ENCODE peak calls at places on chromosomes 2 and 18, in six cellular contexts. One of them, this sample, is unnamed.
A peak's percentile ranks its signal among the peaks of the same experiment; 100 is the strongest.

GRCh38 chr2:105398522-105399206 is at the start of gene FHL2:
- DNase-seq in foreskin fibroblast: peak; percentile 94
- DNase-seq in A549: peak; percentile 81
- DNase-seq in spleen: peak; percentile 86
- DNase-seq in adrenal gland: peak; percentile 77
- DNase-seq in hepatocyte: peak; percentile 92
- DNase-seq in this sample: peak; percentile 58

GRCh38 chr18:79117380-79117779 is 48.2 kb downstream of the ATP9B start:
- DNase-seq in foreskin fibroblast: peak; percentile 3
- DNase-seq in A549: no peak
- DNase-seq in spleen: no peak
- DNase-seq in adrenal gland: no peak
- DNase-seq in hepatocyte: no peak
- DNase-seq in this sample: no peak

GRCh38 chr18:77056399-77057015 is 76.1 kb downstream of the MBP start:
- DNase-seq in foreskin fibroblast: peak; percentile 41
- DNase-seq in A549: no peak
- DNase-seq in spleen: no peak
- DNase-seq in adrenal gland: no peak
- DNase-seq in hepatocyte: peak; percentile 78
- DNase-seq in this sample: no peak

GRCh38 chr18:73365018-73365417 is 497.2 kb upstream of the NETO1 start:
- DNase-seq in foreskin fibroblast: peak; percentile 82
- DNase-seq in A549: no peak
- DNase-seq in spleen: no peak
- DNase-seq in adrenal gland: peak; percentile 54
- DNase-seq in hepatocyte: no peak
- DNase-seq in this sample: no peak

GRCh38 chr2:176129013-176129796 is at the start of gene HOXD8:
- DNase-seq in foreskin fibroblast: peak; percentile 85
- DNase-seq in A549: peak; percentile 85
- DNase-seq in spleen: peak; percentile 82
- DNase-seq in adrenal gland: peak; percentile 78
- DNase-seq in hepatocyte: peak; percentile 71
- DNase-seq in this sample: no peak

GRCh38 chr2:145066151-145066661 is 546.3 kb upstream of the ZEB2 start:
- DNase-seq in foreskin fibroblast: peak; percentile 39
- DNase-seq in A549: no peak
- DNase-seq in spleen: no peak
- DNase-seq in adrenal gland: no peak
- DNase-seq in hepatocyte: no peak
- DNase-seq in this sample: no peak

GRCh38 chr2:206422493-206422892 is 20.8 kb upstream of the ADAM23 start:
- DNase-seq in foreskin fibroblast: no peak
- DNase-seq in A549: no peak
- DNase-seq in spleen: no peak
- DNase-seq in adrenal gland: peak; percentile 57
- DNase-seq in hepatocyte: peak; percentile 27
- DNase-seq in this sample: no peak

GRCh38 chr2:41927581-41928260 is 120.1 kb upstream of the PKDCC start:
- DNase-seq in foreskin fibroblast: peak; percentile 44
- DNase-seq in A549: no peak
- DNase-seq in spleen: no peak
- DNase-seq in adrenal gland: no peak
- DNase-seq in hepatocyte: no peak
- DNase-seq in this sample: no peak

GRCh38 chr2:58497189-58497588 is 256.1 kb upstream of the FANCL start:
- DNase-seq in foreskin fibroblast: no peak
- DNase-seq in A549: no peak
- DNase-seq in spleen: no peak
- DNase-seq in adrenal gland: no peak
- DNase-seq in hepatocyte: no peak
- DNase-seq in this sample: no peak

GRCh38 chr2:49843314-49843713 is 689.0 kb upstream of the FSHR start:
- DNase-seq in foreskin fibroblast: no peak
- DNase-seq in A549: no peak
- DNase-seq in spleen: no peak
- DNase-seq in adrenal gland: no peak
- DNase-seq in hepatocyte: no peak
- DNase-seq in this sample: no peak

GRCh38 chr2:168478206-168478605 is 22.1 kb downstream of the CERS6 start:
- DNase-seq in foreskin fibroblast: no peak
- DNase-seq in A549: no peak
- DNase-seq in spleen: no peak
- DNase-seq in adrenal gland: no peak
- DNase-seq in hepatocyte: no peak
- DNase-seq in this sample: no peak

GRCh38 chr2:88933980-88934379 is 242.5 kb downstream of the RPIA start:
- DNase-seq in foreskin fibroblast: no peak
- DNase-seq in A549: peak; percentile 69
- DNase-seq in spleen: no peak
- DNase-seq in adrenal gland: no peak
- DNase-seq in hepatocyte: no peak
- DNase-seq in this sample: no peak

GRCh38 chr2:103525757-103526156 is 763.9 kb downstream of the TMEM182 start:
- DNase-seq in foreskin fibroblast: no peak
- DNase-seq in A549: no peak
- DNase-seq in spleen: no peak
- DNase-seq in adrenal gland: no peak
- DNase-seq in hepatocyte: no peak
- DNase-seq in this sample: no peak

DNA sequence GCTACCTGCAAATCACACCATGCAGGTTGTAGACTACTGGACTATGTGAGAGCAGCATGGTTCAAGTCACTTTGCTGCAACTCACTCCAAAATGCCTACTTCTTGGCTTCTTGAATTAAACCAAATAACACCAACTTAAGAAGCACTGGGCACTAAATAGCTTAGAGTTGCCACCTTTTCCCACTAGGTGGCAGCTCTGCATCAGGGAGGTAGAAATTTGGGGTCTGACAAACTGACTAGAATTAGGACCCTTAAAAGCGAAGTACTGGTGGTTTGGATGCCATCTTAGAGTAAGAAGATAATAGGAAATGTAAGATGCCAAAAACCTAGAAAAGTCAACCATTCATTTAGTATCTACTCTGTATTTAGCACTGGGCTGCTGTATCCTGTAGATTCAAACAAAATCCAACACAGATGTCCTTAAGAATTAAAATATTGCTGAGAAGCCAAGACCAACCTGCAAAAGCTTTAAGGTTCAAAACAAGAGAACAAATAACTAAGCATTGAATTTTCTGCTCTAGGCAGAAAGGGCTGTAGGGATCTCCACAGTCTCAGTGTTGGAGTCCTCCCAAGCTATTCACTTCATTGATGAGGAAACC is 65.5 kb downstream of the CCBE1 start:
- DNase-seq in foreskin fibroblast: peak; percentile 77
- DNase-seq in A549: peak; percentile 20
- DNase-seq in spleen: no peak
- DNase-seq in adrenal gland: no peak
- DNase-seq in hepatocyte: peak; percentile 17
- DNase-seq in this sample: no peak
- TF ChIP-seq CTCF in foreskin fibroblast: peak; percentile 77
- TF ChIP-seq CTCF in A549: peak; percentile 51
- TF ChIP-seq CTCF in spleen: no peak
- TF ChIP-seq CTCF in adrenal gland: peak; percentile 65
- TF ChIP-seq CTCF in hepatocyte: peak; percentile 66
- TF ChIP-seq CTCF in this sample: peak; percentile 76

GRCh38 chr2:9782197-9782719 is 61.0 kb upstream of the TAF1B start:
- DNase-seq in foreskin fibroblast: no peak
- DNase-seq in A549: peak; percentile 59
- DNase-seq in spleen: no peak
- DNase-seq in adrenal gland: no peak
- DNase-seq in hepatocyte: peak; percentile 68
- DNase-seq in this sample: no peak
- TF ChIP-seq CTCF in foreskin fibroblast: no peak
- TF ChIP-seq CTCF in A549: peak; percentile 46
- TF ChIP-seq CTCF in spleen: no peak
- TF ChIP-seq CTCF in adrenal gland: no peak
- TF ChIP-seq CTCF in hepatocyte: peak; percentile 17
- TF ChIP-seq CTCF in this sample: no peak

GRCh38 chr2:70643715-70644114 is 90.1 kb upstream of the TGFA start:
- DNase-seq in foreskin fibroblast: no peak
- DNase-seq in A549: peak; percentile 68
- DNase-seq in spleen: no peak
- DNase-seq in adrenal gland: no peak
- DNase-seq in hepatocyte: no peak
- DNase-seq in this sample: no peak
- TF ChIP-seq CTCF in foreskin fibroblast: peak; percentile 20
- TF ChIP-seq CTCF in A549: peak; percentile 59
- TF ChIP-seq CTCF in spleen: no peak
- TF ChIP-seq CTCF in adrenal gland: no peak
- TF ChIP-seq CTCF in hepatocyte: peak; percentile 30
- TF ChIP-seq CTCF in this sample: peak; percentile 30

GRCh38 chr2:210399440-210400041 is 77.0 kb downstream of the LANCL1 start:
- DNase-seq in foreskin fibroblast: peak; percentile 8
- DNase-seq in A549: peak; percentile 11
- DNase-seq in spleen: no peak
- DNase-seq in adrenal gland: no peak
- DNase-seq in hepatocyte: peak; percentile 22
- DNase-seq in this sample: no peak
- TF ChIP-seq CTCF in foreskin fibroblast: peak; percentile 27
- TF ChIP-seq CTCF in A549: peak; percentile 49
- TF ChIP-seq CTCF in spleen: no peak
- TF ChIP-seq CTCF in adrenal gland: peak; percentile 42
- TF ChIP-seq CTCF in hepatocyte: peak; percentile 67
- TF ChIP-seq CTCF in this sample: peak; percentile 60

GRCh38 chr18:75173125-75173432 is 35.9 kb downstream of the PTGR3 start:
- DNase-seq in foreskin fibroblast: peak; percentile 24
- DNase-seq in A549: no peak
- DNase-seq in spleen: no peak
- DNase-seq in adrenal gland: no peak
- DNase-seq in hepatocyte: peak; percentile 27
- DNase-seq in this sample: no peak
- TF ChIP-seq CTCF in foreskin fibroblast: no peak
- TF ChIP-seq CTCF in A549: no peak
- TF ChIP-seq CTCF in spleen: no peak
- TF ChIP-seq CTCF in adrenal gland: no peak
- TF ChIP-seq CTCF in hepatocyte: peak; percentile 10
- TF ChIP-seq CTCF in this sample: no peak

DNA sequence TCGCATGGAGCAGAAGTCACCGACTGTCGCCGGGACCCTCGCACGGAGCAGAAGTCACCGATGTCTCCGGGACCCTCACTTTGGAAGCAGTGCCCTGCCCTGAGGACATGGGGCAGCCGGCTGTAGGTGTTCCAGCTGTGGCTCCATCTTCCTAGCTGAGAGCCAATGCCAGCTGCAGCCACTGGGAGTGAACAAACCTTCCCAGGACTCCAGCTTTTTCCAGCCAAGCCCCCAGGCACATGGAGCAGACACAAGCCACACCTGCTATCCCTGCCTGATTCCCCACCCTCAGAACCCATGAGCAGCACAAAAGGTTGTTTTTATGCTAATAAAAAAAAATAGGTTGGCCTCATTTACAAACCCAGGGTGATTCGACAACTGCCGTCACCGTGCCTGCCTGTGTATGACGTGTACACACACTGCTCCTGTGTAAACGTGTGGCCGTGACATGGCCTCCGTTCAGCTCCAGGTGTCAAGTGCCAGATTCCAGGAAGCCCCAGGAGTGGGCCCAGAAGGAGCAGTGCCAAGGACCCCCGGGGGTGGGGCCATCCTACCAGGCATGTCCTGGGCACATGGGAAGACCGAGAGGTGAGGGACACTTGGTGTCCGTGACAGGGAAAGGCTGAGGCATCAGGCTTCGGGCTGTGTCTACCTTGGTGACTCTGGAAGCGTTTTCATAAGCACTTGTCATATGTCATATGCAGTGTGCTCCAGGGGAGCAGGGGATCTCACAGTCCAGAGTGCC is 91.5 kb downstream of the EIPR1 start:
- DNase-seq in foreskin fibroblast: no peak
- DNase-seq in A549: no peak
- DNase-seq in spleen: peak; percentile 72
- DNase-seq in adrenal gland: no peak
- DNase-seq in hepatocyte: no peak
- DNase-seq in this sample: no peak
- TF ChIP-seq CTCF in foreskin fibroblast: no peak
- TF ChIP-seq CTCF in A549: no peak
- TF ChIP-seq CTCF in spleen: no peak
- TF ChIP-seq CTCF in adrenal gland: no peak
- TF ChIP-seq CTCF in hepatocyte: no peak
- TF ChIP-seq CTCF in this sample: no peak

GRCh38 chr2:157305713-157306110 is 19.9 kb downstream of the ERMN start:
- DNase-seq in foreskin fibroblast: peak; percentile 14
- DNase-seq in A549: no peak
- DNase-seq in spleen: no peak
- DNase-seq in adrenal gland: no peak
- DNase-seq in hepatocyte: no peak
- DNase-seq in this sample: no peak

GRCh38 chr2:157304811-157305712 is 20.6 kb downstream of the ERMN start:
- DNase-seq in foreskin fibroblast: peak; percentile 81
- DNase-seq in A549: no peak
- DNase-seq in spleen: no peak
- DNase-seq in adrenal gland: no peak
- DNase-seq in hepatocyte: no peak
- DNase-seq in this sample: no peak

GRCh38 chr2:157302492-157303099 is 23.0 kb downstream of the ERMN start:
- DNase-seq in foreskin fibroblast: peak; percentile 76
- DNase-seq in A549: peak; percentile 44
- DNase-seq in spleen: no peak
- DNase-seq in adrenal gland: peak; percentile 29
- DNase-seq in hepatocyte: peak; percentile 81
- DNase-seq in this sample: no peak

GRCh38 chr2:157303612-157304011 is 22.0 kb downstream of the ERMN start:
- DNase-seq in foreskin fibroblast: no peak
- DNase-seq in A549: no peak
- DNase-seq in spleen: no peak
- DNase-seq in adrenal gland: no peak
- DNase-seq in hepatocyte: no peak
- DNase-seq in this sample: no peak

DNA sequence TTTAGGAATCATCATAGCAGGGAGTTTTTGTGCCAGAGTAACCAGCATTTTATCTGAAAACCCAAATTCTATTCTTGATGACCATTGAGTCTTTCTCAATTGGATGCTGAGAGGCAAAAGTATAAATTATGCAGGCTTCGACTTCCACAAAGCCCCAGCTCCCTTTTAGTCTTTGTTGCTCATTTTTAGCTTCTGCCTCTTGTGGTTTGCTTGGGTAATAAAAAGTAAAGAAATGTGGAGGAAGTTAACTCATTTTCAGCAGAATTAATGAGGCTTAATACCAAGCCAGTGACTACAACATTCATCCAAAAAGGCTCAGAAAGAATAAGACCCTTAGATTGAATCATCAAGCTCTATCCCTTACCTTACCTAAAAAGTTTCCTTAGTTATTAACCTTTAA is 18.6 kb downstream of the ERMN start:
- DNase-seq in foreskin fibroblast: peak; percentile 28
- DNase-seq in A549: no peak
- DNase-seq in spleen: no peak
- DNase-seq in adrenal gland: no peak
- DNase-seq in hepatocyte: no peak
- DNase-seq in this sample: no peak
- TF ChIP-seq CTCF in foreskin fibroblast: no peak
- TF ChIP-seq CTCF in A549: no peak
- TF ChIP-seq CTCF in spleen: no peak
- TF ChIP-seq CTCF in adrenal gland: no peak
- TF ChIP-seq CTCF in hepatocyte: no peak
- TF ChIP-seq CTCF in this sample: no peak

This sample was measured in D721Med.